ENCODE peak calls at places on chromosomes 7 and 10, in nine cellular contexts. T, H, O, M, F, P, L, U and N are unnamed samples.

GRCh38 chr10:71520042-71520441 is 123.3 kb downstream of the CDH23 start:
- DNase-seq in T (no peak), H (peak), O (no peak), M (peak), F (no peak), P (no peak), L (peak), U (no peak), N (no peak)

GRCh38 chr10:12081879-12082560 is 13.3 kb downstream of the DHTKD1 start:
- DNase-seq in T (peak), H (peak), O (peak), M (peak), F (no peak), P (no peak), L (peak), U (peak), N (peak)

GRCh38 chr7:32293833-32294232 is 196.3 kb downstream of the LSM5 start:
- DNase-seq in T (no peak), H (no peak), O (no peak), M (no peak), F (no peak), P (no peak), L (no peak), U (no peak), N (no peak)

GRCh38 chr7:112937651-112938390 is 147.6 kb upstream of the TMEM168 start:
- DNase-seq in T (peak), H (peak), O (no peak), M (peak), F (no peak), P (no peak), L (peak), U (no peak), N (peak)

GRCh38 chr7:54705436-54705835 is 53.6 kb downstream of the SEC61G start:
- DNase-seq in T (peak), H (peak), O (peak), M (peak), F (no peak), P (no peak), L (peak), U (peak), N (peak)

GRCh38 chr7:150398108-150398964 is 19.2 kb downstream of the ZNF775 start:
- DNase-seq in T (no peak), H (no peak), O (no peak), M (no peak), F (no peak), P (no peak), L (no peak), U (no peak), N (no peak)

GRCh38 chr7:24783731-24784130 is 26.5 kb upstream of the GSDME start:
- DNase-seq in T (no peak), H (no peak), O (no peak), M (no peak), F (no peak), P (no peak), L (peak), U (peak), N (no peak)

GRCh38 chr7:143316492-143316891 is 581 bp downstream of the CLCN1 start:
- DNase-seq in T (no peak), H (no peak), O (no peak), M (no peak), F (no peak), P (no peak), L (no peak), U (no peak), N (no peak)

GRCh38 chr10:77360121-77360520 is 277.5 kb downstream of the KCNMA1 start:
- DNase-seq in T (peak), H (peak), O (peak), M (no peak), F (no peak), P (no peak), L (peak), U (no peak), N (peak)

GRCh38 chr10:72819053-72819452 is 74.5 kb upstream of the OIT3 start:
- DNase-seq in T (no peak), H (no peak), O (no peak), M (no peak), F (no peak), P (no peak), L (no peak), U (no peak), N (no peak)

GRCh38 chr7:2862831-2863361 is 18.8 kb upstream of the GNA12 start:
- DNase-seq in T (no peak), H (peak), O (no peak), M (peak), F (peak), P (no peak), L (no peak), U (peak), N (no peak)

GRCh38 chr10:88062798-88063472 is 199.5 kb downstream of the PTEN start:
- DNase-seq in T (peak), H (peak), O (peak), M (peak), F (peak), P (no peak), L (peak), U (no peak), N (peak)

GRCh38 chr7:1000594-1000935 is 17.6 kb downstream of the CYP2W1 start:
- DNase-seq in T (no peak), H (no peak), O (no peak), M (no peak), F (no peak), P (no peak), L (no peak), U (no peak), N (no peak)

GRCh38 chr7:73449422-73449821 is 15.8 kb downstream of the FZD9 start:
- DNase-seq in T (no peak), H (no peak), O (no peak), M (no peak), F (no peak), P (no peak), L (no peak), U (no peak), N (no peak)

GRCh38 chr10:6228010-6228511 is 25.3 kb downstream of the PFKFB3 start:
- DNase-seq in T (peak), H (peak), O (no peak), M (peak), F (peak), P (no peak), L (no peak), U (peak), N (peak)

GRCh38 chr10:75959912-75960311 is 528.5 kb downstream of the LRMDA start:
- DNase-seq in T (peak), H (no peak), O (no peak), M (no peak), F (no peak), P (no peak), L (peak), U (no peak), N (no peak)

GRCh38 chr10:86349940-86350630 is 16.5 kb downstream of the GRID1 start:
- DNase-seq in T (no peak), H (no peak), O (no peak), M (no peak), F (no peak), P (no peak), L (no peak), U (no peak), N (no peak)

GRCh38 chr7:113831509-113831908 is 87.3 kb downstream of the PPP1R3A start:
- DNase-seq in T (no peak), H (peak), O (no peak), M (peak), F (no peak), P (no peak), L (no peak), U (peak), N (no peak)

GRCh38 chr10:70617798-70618568 is 15.4 kb upstream of the PRF1 start:
- DNase-seq in T (peak), H (peak), O (no peak), M (peak), F (no peak), P (no peak), L (peak), U (peak), N (peak)

GRCh38 chr7:100568936-100569844 is 4.5 kb downstream of the SAP25 start:
- DNase-seq in T (no peak), H (peak), O (peak), M (peak), F (peak), P (peak), L (no peak), U (no peak), N (peak)

GRCh38 chr7:130961128-130961601 is 227.2 kb upstream of the KLF14 start:
- DNase-seq in T (peak), H (peak), O (no peak), M (peak), F (no peak), P (no peak), L (peak), U (no peak), N (peak)

GRCh38 chr10:87740232-87740631 is 77.8 kb downstream of the ATAD1 start:
- DNase-seq in T (peak), H (peak), O (peak), M (peak), F (no peak), P (no peak), L (peak), U (peak), N (peak)

GRCh38 chr7:76327610-76328009 is 25.1 kb downstream of the HSPB1 start:
- DNase-seq in T (no peak), H (no peak), O (no peak), M (no peak), F (no peak), P (no peak), L (no peak), U (no peak), N (no peak)

GRCh38 chr10:124648738-124649137 is 95.4 kb downstream of the FAM53B start:
- DNase-seq in T (peak), H (peak), O (peak), M (peak), F (peak), P (no peak), L (peak), U (no peak), N (peak)

GRCh38 chr7:116952640-116953371 is 495 bp upstream of the ST7 start:
- DNase-seq in T (peak), H (peak), O (peak), M (peak), F (no peak), P (no peak), L (no peak), U (peak), N (peak)

GRCh38 chr10:75951026-75951589 is 519.7 kb downstream of the LRMDA start:
- DNase-seq in T (no peak), H (no peak), O (no peak), M (no peak), F (no peak), P (no peak), L (no peak), U (no peak), N (no peak)

GRCh38 chr7:78634073-78634472 is 819.4 kb downstream of the MAGI2 start:
- DNase-seq in T (no peak), H (no peak), O (no peak), M (no peak), F (no peak), P (no peak), L (no peak), U (peak), N (no peak)

GRCh38 chr10:43844236-43844635 is 195.6 kb upstream of the ZNF32 start:
- DNase-seq in T (no peak), H (no peak), O (no peak), M (no peak), F (no peak), P (no peak), L (peak), U (no peak), N (no peak)

GRCh38 chr7:134019251-134019650 is 107.9 kb upstream of the LRGUK start:
- DNase-seq in T (no peak), H (no peak), O (no peak), M (no peak), F (no peak), P (no peak), L (no peak), U (no peak), N (no peak)

GRCh38 chr7:134014935-134015334 is 112.2 kb upstream of the LRGUK start:
- DNase-seq in T (no peak), H (peak), O (no peak), M (peak), F (no peak), P (no peak), L (peak), U (peak), N (peak)

GRCh38 chr7:134016223-134016941 is 110.8 kb upstream of the LRGUK start:
- DNase-seq in T (peak), H (peak), O (no peak), M (peak), F (peak), P (peak), L (peak), U (peak), N (peak)

GRCh38 chr7:134018321-134018720 is 108.8 kb upstream of the LRGUK start:
- DNase-seq in T (no peak), H (no peak), O (no peak), M (no peak), F (no peak), P (no peak), L (no peak), U (no peak), N (no peak)

DNA sequence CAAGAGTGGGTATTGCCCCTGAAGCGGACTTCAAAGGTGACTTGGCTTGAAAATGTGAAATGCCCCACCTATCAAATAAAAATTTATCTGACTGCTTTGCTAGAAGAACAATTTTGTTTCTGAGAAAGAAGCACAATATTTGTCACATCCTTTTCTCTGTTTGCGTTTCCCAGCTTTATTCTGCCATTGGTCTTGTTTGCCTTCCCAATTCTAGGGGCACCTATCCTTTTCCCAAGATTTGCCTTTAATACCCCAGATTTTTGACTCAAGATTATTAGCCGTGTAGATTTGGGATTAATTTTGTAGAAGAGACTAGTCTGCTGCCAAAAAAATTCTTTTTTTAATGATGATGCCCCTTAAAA is 110.2 kb upstream of the LRGUK start:
- DNase-seq in T (no peak), H (no peak), O (no peak), M (no peak), F (no peak), P (no peak), L (no peak), U (no peak), N (no peak)
- TF ChIP-seq CTCF in T (no peak), H (no peak), O (no peak), M (no peak), F (no peak), P (no peak), L (no peak), U (no peak), N (no peak)

DNA sequence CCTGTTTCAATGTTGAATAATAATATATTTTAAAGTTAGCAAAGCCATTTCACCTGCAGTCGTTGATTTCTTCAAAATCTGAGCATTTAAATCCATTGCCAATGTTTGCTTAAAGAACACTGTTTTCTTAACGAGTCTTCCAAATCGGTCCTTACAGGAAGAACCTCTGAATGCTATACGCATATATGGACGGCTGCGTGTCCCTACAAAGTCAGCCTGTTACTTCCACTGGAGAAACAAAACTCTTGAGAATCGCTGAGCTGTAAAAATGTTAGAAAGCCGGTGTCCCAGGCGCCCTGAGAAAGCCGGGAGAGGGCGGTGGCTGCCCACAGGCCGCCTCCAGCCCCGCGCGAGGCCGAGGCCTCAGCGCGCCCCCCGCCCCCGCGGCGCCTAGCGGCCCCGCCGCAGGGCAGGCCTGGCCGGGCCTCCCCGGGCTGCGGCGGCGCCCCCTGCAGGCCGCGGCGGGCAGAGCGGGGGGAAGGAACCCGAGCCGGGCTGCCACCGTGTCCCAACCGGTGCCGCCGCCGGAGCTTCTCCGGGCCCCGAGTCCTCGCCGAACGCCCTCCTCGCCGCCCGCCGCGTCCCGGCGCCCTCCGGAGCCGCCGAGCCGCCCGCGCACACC is at the start of gene FHIP2A:
- DNase-seq in T (peak), H (peak), O (peak), M (peak), F (peak), P (peak), L (peak), U (peak), N (peak)
- TF ChIP-seq CTCF in T (peak), H (peak), O (peak), M (peak), F (peak), P (peak), L (peak), U (peak), N (no peak)

GRCh38 chr10:27285093-27285492 is 44.5 kb upstream of the ACBD5 start:
- DNase-seq in T (peak), H (peak), O (no peak), M (peak), F (no peak), P (no peak), L (peak), U (peak), N (peak)
- TF ChIP-seq CTCF in T (peak), H (no peak), O (peak), M (peak), F (no peak), P (no peak), L (peak), U (peak), N (peak)

DNA sequence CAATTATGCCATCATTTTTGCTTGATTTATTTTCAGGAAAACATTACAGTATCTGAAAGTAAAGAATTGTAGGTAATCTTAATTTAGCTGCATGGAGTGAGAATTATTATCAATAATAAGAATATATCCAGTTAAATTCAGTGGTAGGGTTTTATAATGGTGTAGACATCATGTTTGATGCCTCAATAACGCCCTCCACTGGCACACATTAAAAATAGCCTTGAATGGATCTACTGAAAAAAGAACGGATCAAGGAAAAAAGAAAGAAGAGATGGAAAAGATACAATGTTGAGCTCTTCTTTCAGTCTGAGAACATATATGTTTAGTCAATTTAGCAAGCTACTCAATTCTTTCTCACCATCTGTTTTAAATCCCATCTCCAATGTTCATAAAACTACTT is 319.2 kb downstream of the CDC14C start:
- DNase-seq in T (no peak), H (no peak), O (no peak), M (no peak), F (no peak), P (no peak), L (no peak), U (no peak), N (no peak)
- TF ChIP-seq CTCF in T (no peak), H (no peak), O (no peak), M (no peak), F (no peak), P (peak), L (no peak), U (peak), N (no peak)